ENCODE peak calls at places on chromosomes 5 and 9, in ten cellular contexts. C is right lobe of liver, V is transverse colon, S is DND-41, Y is cardiac muscle cell, Q is body of pancreas, M is spleen, D is psoas muscle, H is IMR-90, B is hepatocyte. A is an unnamed sample.

GRCh38 chr9:105270711-105271110 is 26.3 kb downstream of the SLC44A1 start:
- DNase-seq in C (no peak), V (no peak), S (no peak), Y (no peak), Q (no peak), M (no peak), D (no peak), H (no peak), B (no peak), A (no peak)

GRCh38 chr5:55904152-55904551 is 53.0 kb downstream of the IL31RA start:
- DNase-seq in C (no peak), V (no peak), S (no peak), Y (peak; percentile 45), Q (no peak), M (no peak), D (peak; percentile 35), H (peak; percentile 17), B (no peak), A (no peak)

GRCh38 chr5:154753792-154754191 is 1.4 kb upstream of the LARP1 start:
- DNase-seq in C (no peak), V (peak; percentile 62), S (no peak), Y (peak; percentile 96), Q (peak; percentile 51), M (no peak), D (peak; percentile 74), H (peak; percentile 97), B (peak; percentile 64), A (no peak)

GRCh38 chr5:131263648-131264452 is at the start of gene CDC42SE2:
- DNase-seq in C (peak; percentile 88), V (peak; percentile 89), S (peak; percentile 88), Y (peak; percentile 91), Q (peak; percentile 84), M (peak; percentile 98), D (peak; percentile 87), H (peak; percentile 80), B (peak; percentile 96), A (peak; percentile 88)

GRCh38 chr5:108747111-108748009 is at the start of gene FER:
- DNase-seq in C (no peak), V (no peak), S (no peak), Y (peak; percentile 90), Q (peak; percentile 30), M (no peak), D (no peak), H (peak; percentile 79), B (peak; percentile 63), A (no peak)

GRCh38 chr9:6184749-6185645 is 30.6 kb upstream of the IL33 start:
- DNase-seq in C (no peak), V (no peak), S (no peak), Y (peak; percentile 92), Q (no peak), M (no peak), D (no peak), H (peak; percentile 8), B (peak; percentile 19), A (no peak)

GRCh38 chr9:95017062-95017461 is 290.6 kb downstream of the AOPEP start:
- DNase-seq in C (no peak), V (no peak), S (no peak), Y (no peak), Q (no peak), M (no peak), D (no peak), H (peak; percentile 73), B (no peak), A (no peak)

GRCh38 chr5:121121786-121122185 is 657.7 kb downstream of the PRR16 start:
- DNase-seq in C (no peak), V (no peak), S (no peak), Y (no peak), Q (no peak), M (no peak), D (no peak), H (no peak), B (no peak), A (no peak)

GRCh38 chr5:82107277-82107676 is 135.5 kb downstream of the ATG10 start:
- DNase-seq in C (no peak), V (no peak), S (no peak), Y (peak; percentile 54), Q (no peak), M (no peak), D (no peak), H (peak; percentile 19), B (peak; percentile 24), A (no peak)

GRCh38 chr5:62100201-62100600 is 205.8 kb upstream of the KIF2A start:
- DNase-seq in C (no peak), V (no peak), S (no peak), Y (no peak), Q (no peak), M (no peak), D (no peak), H (no peak), B (no peak), A (no peak)

GRCh38 chr9:31032206-31032605 is 1352.2 kb upstream of the ACO1 start:
- DNase-seq in C (no peak), V (no peak), S (no peak), Y (no peak), Q (no peak), M (no peak), D (no peak), H (no peak), B (no peak), A (no peak)

GRCh38 chr5:146447734-146448380 is 724 bp downstream of the TCERG1 start:
- DNase-seq in C (no peak), V (peak; percentile 45), S (peak; percentile 57), Y (peak; percentile 42), Q (no peak), M (no peak), D (no peak), H (peak; percentile 55), B (peak; percentile 37), A (no peak)

GRCh38 chr9:15299374-15299939 is 7.6 kb downstream of the TTC39B start:
- DNase-seq in C (no peak), V (no peak), S (peak; percentile 64), Y (no peak), Q (no peak), M (peak; percentile 79), D (no peak), H (no peak), B (no peak), A (no peak)

GRCh38 chr5:99105216-99105615 is 176.4 kb upstream of the CHD1 start:
- DNase-seq in C (no peak), V (no peak), S (no peak), Y (peak; percentile 28), Q (no peak), M (no peak), D (no peak), H (no peak), B (no peak), A (no peak)

GRCh38 chr9:92686954-92687353 is 17.0 kb upstream of the IPPK start:
- DNase-seq in C (no peak), V (no peak), S (no peak), Y (no peak), Q (no peak), M (no peak), D (no peak), H (no peak), B (no peak), A (peak; percentile 20)
- TF ChIP-seq CTCF in C (no peak), V (no peak), S (peak; percentile 38), Y (peak; percentile 17), Q (no peak), M (no peak), D (no peak), H (peak; percentile 9), B (no peak), A (peak; percentile 37)

DNA sequence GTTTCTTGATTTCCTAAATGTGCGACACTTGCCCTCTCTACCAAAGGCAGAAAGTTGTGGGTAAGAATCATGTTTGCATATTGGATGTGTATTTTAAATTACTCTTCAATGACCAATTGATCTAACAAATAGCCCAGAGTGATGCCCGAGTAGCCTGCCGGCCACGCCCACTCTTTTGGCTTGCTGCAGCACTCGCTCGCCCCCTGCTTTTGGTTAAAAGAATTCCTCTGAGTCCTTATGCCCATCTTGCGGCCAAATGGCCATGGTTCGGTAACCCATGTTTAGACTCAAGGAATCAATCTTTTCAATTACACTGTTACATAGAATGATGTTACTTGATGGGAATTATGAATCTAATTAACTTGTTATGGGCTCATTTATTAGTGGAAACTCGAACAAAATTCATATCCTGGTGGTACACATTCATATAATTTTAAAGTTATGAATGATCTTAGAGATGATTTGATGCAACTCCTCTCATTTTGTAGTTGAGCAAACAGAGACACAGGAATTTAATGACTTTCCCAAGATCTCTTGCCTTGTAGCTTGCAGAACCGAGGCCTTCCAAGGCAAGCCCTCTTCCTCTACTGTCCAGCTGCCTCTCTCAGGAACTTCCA is 36.5 kb downstream of the PPIC start:
- DNase-seq in C (peak; percentile 72), V (peak; percentile 27), S (no peak), Y (peak; percentile 51), Q (peak; percentile 73), M (no peak), D (no peak), H (no peak), B (peak; percentile 32), A (no peak)
- TF ChIP-seq CTCF in C (peak; percentile 87), V (no peak), S (peak; percentile 34), Y (peak; percentile 42), Q (peak; percentile 61), M (peak; percentile 43), D (no peak), H (peak; percentile 18), B (peak; percentile 25), A (peak; percentile 71)

DNA sequence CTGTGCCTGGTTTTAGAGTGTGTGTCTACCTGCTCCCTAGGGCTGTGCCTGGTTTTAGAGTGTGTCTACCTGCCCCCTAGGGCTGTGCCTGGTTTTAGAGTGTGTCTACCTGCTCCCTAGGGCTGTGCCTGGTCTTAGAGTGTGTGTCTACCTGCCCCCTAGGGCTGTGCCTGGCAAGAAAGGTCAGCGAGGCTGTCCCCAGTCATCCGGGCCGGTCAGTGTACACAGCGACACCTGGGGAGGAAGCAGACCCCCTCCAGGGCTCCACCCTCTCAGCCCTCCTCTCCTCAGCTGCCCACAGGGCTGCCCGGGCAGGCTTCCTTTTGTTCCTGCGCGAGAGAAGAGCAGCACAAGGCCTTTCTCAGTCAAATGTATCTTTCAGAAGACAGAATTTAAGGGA is 4.1 kb downstream of the NRARP start:
- DNase-seq in C (no peak), V (no peak), S (no peak), Y (no peak), Q (no peak), M (no peak), D (no peak), H (no peak), B (no peak), A (no peak)
- TF ChIP-seq CTCF in C (no peak), V (no peak), S (no peak), Y (no peak), Q (no peak), M (no peak), D (no peak), H (no peak), B (no peak), A (no peak)

GRCh38 chr5:181259283-181259682 is 1.7 kb downstream of the TRIM52 start:
- DNase-seq in C (no peak), V (no peak), S (no peak), Y (no peak), Q (no peak), M (peak; percentile 4), D (no peak), H (no peak), B (no peak), A (peak; percentile 2)
- TF ChIP-seq CTCF in C (no peak), V (no peak), S (no peak), Y (no peak), Q (no peak), M (no peak), D (no peak), H (no peak), B (no peak), A (no peak)

A was measured in type B pancreatic cell.